ENCODE peak calls at places on chromosomes 11 and 22, in four cellular contexts. S is CD4-positive, alpha-beta memory T cell; A is stimulated activated CD4-positive, alpha-beta T cell treated with anti-CD3 and anti-CD28 coated beads, Interleukin-12 subunit alpha, Interleukin-12 subunit beta, amount 100 ng/mL, for 4 hours; C is bronchial epithelial cell. P is an unnamed sample.
A peak's percentile ranks its signal among the peaks of the same experiment; 100 is the strongest.

GRCh38 chr22:20422965-20423635 is 14.5 kb downstream of the SCARF2 start:
- DNase-seq in A (no peak), C (no peak), S (no peak), P (no peak)

GRCh38 chr11:5204787-5205186 is 4.3 kb upstream of the OR51V1 start:
- DNase-seq in A (no peak), S (no peak), C (peak; percentile 69), P (no peak)

GRCh38 chr11:94325681-94326080 is 21.3 kb downstream of the IZUMO1R start:
- DNase-seq in C (peak; percentile 58), S (peak; percentile 14), A (peak; percentile 23), P (no peak)

GRCh38 chr11:111585371-111585770 is 16.9 kb upstream of the SIK2 start:
- DNase-seq in C (peak; percentile 42), A (no peak), S (no peak), P (no peak)

GRCh38 chr22:44204937-44205712 is 24.4 kb downstream of the PARVG start:
- DNase-seq in S (no peak), A (no peak), C (no peak), P (peak; percentile 25)

GRCh38 chr11:1727861-1728260 is 22.5 kb downstream of the IFITM10 start:
- DNase-seq in S (no peak), C (no peak), A (no peak), P (no peak)

GRCh38 chr11:117473692-117474091 is 146.0 kb downstream of the CEP164 start:
- DNase-seq in C (peak; percentile 22), S (no peak), A (no peak), P (no peak)

GRCh38 chr11:44766112-44766971 is 39.6 kb downstream of the TSPAN18 start:
- DNase-seq in C (no peak), A (no peak), S (no peak), P (no peak)

GRCh38 chr11:46200537-46201281 is 76.8 kb upstream of the CREB3L1 start:
- DNase-seq in A (no peak), C (peak; percentile 40), S (no peak), P (no peak)

GRCh38 chr22:26550498-26551033 is 38.3 kb upstream of the TFIP11 start:
- DNase-seq in A (no peak), S (no peak), C (no peak), P (no peak)

GRCh38 chr22:26609287-26609686 is 8.5 kb downstream of the CRYBB1 start:
- DNase-seq in A (no peak), C (no peak), S (no peak), P (no peak)

GRCh38 chr22:23305922-23306374 is 125.6 kb downstream of the BCR start:
- DNase-seq in S (no peak), C (no peak), A (no peak), P (no peak)

GRCh38 chr11:134439181-134439580 is 27.1 kb upstream of the B3GAT1 start:
- DNase-seq in A (no peak), S (no peak), C (no peak), P (no peak)

GRCh38 chr11:4370166-4370565 is 2.0 kb upstream of the OR52B4 start:
- DNase-seq in C (no peak), S (no peak), A (no peak), P (no peak)

GRCh38 chr11:117194267-117194666 is 4.9 kb upstream of the TAGLN start:
- DNase-seq in A (no peak), C (no peak), S (no peak), P (no peak)

GRCh38 chr22:46051646-46052045 is 74.7 kb upstream of the WNT7B start:
- DNase-seq in A (no peak), S (no peak), C (no peak), P (no peak)

P was measured in memory B cell.